ENCODE peak calls at places on chromosomes 1 and 21, in ten cellular contexts. G is GM23338, F is AG09309, N is NB4, D is GM13977, I is colonic mucosa, J is neural crest cell, S is pancreas, Z is lower lobe of right lung, P is left ventricle myocardium inferior. W is an unnamed sample.

GRCh38 chr1:242847390-242847993 is 323.0 kb upstream of the PLD5 start:
- DNase-seq in G (peak; percentile 63), F (no peak), N (peak; percentile 54), D (no peak), I (no peak), J (peak; percentile 6), S (no peak), Z (no peak), P (no peak), W (no peak)

GRCh38 chr1:116772648-116773045 is 18.4 kb downstream of the CD2 start:
- DNase-seq in G (no peak), F (peak; percentile 45), N (no peak), D (no peak), I (no peak), J (no peak), S (no peak), Z (no peak), P (no peak), W (no peak)

GRCh38 chr1:85277027-85277625 is 694 bp upstream of the BCL10 start:
- DNase-seq in G (no peak), F (no peak), N (no peak), D (no peak), I (no peak), J (no peak), S (no peak), Z (no peak), P (no peak), W (no peak)

GRCh38 chr1:243841507-243841906 is 8.5 kb downstream of the AKT3 start:
- DNase-seq in G (no peak), F (no peak), N (no peak), D (no peak), I (no peak), J (no peak), S (no peak), Z (no peak), P (no peak), W (no peak)

GRCh38 chr1:153697191-153697872 is 18.8 kb downstream of the NPR1 start:
- DNase-seq in G (peak; percentile 77), F (no peak), N (peak; percentile 43), D (no peak), I (no peak), J (no peak), S (peak; percentile 60), Z (no peak), P (peak; percentile 31), W (no peak)

GRCh38 chr1:163093169-163093568 is 24.0 kb downstream of the RGS4 start:
- DNase-seq in G (no peak), F (no peak), N (no peak), D (no peak), I (no peak), J (no peak), S (no peak), Z (no peak), P (no peak), W (no peak)

GRCh38 chr1:17052038-17052437 is 1.8 kb downstream of the SDHB start:
- DNase-seq in G (no peak), F (no peak), N (no peak), D (no peak), I (no peak), J (no peak), S (no peak), Z (no peak), P (no peak), W (no peak)

GRCh38 chr1:95021085-95021484 is 51.7 kb downstream of the ALG14 start:
- DNase-seq in G (no peak), F (no peak), N (no peak), D (no peak), I (no peak), J (no peak), S (no peak), Z (no peak), P (no peak), W (no peak)

GRCh38 chr1:18090636-18091035 is 17.0 kb upstream of the IGSF21 start:
- DNase-seq in G (peak; percentile 84), F (no peak), N (no peak), D (no peak), I (no peak), J (no peak), S (no peak), Z (no peak), P (no peak), W (peak; percentile 73)

DNA sequence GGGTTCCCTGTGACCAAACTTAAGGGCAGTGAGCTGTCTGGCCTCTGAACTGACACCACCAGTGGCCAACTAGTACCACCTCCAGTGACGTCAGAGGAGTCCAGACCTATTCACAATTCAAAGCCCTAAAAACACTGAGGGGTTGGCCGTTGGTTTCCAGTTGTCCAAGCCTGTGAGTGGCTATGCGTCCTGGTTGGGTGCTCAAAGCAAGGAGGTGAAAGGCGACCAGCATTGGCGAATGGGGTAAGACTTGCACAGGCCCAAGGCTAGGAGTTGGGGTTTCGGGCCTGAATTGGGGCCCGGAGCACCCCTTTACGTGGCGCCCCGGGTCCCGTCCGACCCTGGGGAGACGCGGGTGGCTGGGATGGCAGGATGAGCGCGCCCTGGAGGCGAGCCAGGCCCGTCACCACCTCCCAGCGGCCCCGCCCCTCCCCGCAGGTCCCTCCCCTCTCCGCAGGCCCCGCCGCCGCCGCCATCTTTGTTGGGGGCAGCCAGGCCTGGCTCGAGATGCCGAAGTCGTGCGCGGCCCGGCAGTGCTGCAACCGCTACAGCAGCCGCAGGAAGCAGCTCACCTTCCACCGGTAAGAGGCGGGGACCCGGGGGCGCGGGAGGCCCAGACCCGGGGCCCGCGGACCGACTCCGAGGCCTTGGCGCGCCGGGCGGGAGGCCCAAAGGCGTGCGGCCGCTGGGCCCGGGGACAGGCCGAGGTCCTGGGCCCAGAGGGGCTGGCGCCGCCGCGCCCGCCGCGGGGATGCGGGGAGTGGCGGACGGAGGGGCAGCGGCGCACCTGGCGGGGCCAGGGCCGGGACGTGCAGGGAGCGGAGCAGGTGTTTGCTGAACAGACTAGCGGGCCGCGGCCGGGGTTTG is at the start of gene THAP3:
- DNase-seq in G (peak; percentile 93), F (no peak), N (peak; percentile 86), D (peak; percentile 96), I (peak; percentile 92), J (peak; percentile 88), S (peak; percentile 89), Z (peak; percentile 91), P (peak; percentile 90), W (peak; percentile 96)
- TF ChIP-seq CTCF in G (peak; percentile 42), F (no peak), N (no peak), D (peak; percentile 23), I (no peak), J (no peak), S (no peak), Z (peak; percentile 24), P (no peak), W (no peak)

GRCh38 chr21:41137401-41137800 is 30.6 kb upstream of the BACE2 start:
- DNase-seq in G (no peak), F (no peak), N (no peak), D (no peak), I (no peak), J (no peak), S (peak; percentile 25), Z (no peak), P (no peak), W (no peak)

GRCh38 chr21:41130883-41131282 is 37.1 kb upstream of the BACE2 start:
- DNase-seq in G (no peak), F (no peak), N (no peak), D (no peak), I (no peak), J (no peak), S (no peak), Z (no peak), P (no peak), W (no peak)

GRCh38 chr21:41136286-41136685 is 31.7 kb upstream of the BACE2 start:
- DNase-seq in G (no peak), F (no peak), N (no peak), D (no peak), I (no peak), J (no peak), S (no peak), Z (no peak), P (no peak), W (no peak)

GRCh38 chr21:41135715-41136114 is 32.2 kb upstream of the BACE2 start:
- DNase-seq in G (no peak), F (no peak), N (no peak), D (no peak), I (no peak), J (no peak), S (no peak), Z (no peak), P (no peak), W (no peak)

GRCh38 chr21:41133896-41134522 is 34.0 kb upstream of the BACE2 start:
- DNase-seq in G (peak; percentile 62), F (peak; percentile 11), N (peak; percentile 36), D (peak; percentile 62), I (no peak), J (no peak), S (no peak), Z (no peak), P (no peak), W (no peak)
- TF ChIP-seq CTCF in G (peak; percentile 63), F (peak; percentile 64), N (peak; percentile 46), D (peak; percentile 67), I (peak; percentile 36), J (peak; percentile 67), S (no peak), Z (peak; percentile 53), P (peak; percentile 64), W (peak; percentile 42)

DNA sequence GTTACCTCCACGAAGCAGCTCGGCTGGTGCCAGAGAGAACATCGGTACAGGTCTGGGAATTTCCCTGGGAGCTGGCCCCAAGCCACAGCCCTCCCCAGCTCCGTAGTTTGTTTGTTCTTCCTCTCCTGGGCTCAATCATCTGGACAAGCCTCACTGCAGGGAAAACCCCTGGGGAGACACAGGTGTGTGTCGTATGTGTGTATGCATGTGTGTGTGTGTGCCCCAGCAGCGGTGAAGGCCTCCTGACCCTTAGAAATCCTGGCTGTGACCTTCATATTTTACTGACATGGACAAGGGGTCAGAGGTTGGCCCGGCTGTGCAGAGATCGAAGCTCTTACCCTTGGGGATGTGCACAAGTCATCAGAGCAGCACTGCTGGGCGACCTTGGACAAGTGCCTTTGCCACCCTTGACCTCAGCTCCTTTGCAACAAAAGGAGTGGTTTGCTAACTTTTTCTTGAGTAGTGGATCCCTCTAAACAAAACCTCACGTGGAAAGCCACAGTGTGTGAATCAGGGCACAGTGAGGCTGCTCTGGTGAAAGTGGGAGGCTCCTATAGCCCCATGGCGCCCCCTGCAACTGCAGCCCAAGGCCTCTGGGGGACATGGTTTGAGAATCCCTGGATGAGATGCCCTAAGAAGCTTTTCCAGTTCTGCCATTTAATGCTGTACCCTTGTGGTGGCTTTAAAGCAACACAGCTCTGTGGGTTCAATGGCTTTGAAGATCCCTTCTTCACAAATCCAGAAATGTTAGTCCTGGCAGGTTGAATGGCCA is 12.3 kb upstream of the IL22RA1 start:
- DNase-seq in G (peak; percentile 78), F (no peak), N (peak; percentile 19), D (peak; percentile 59), I (peak; percentile 57), J (no peak), S (peak; percentile 81), Z (no peak), P (no peak), W (no peak)
- TF ChIP-seq CTCF in G (peak; percentile 61), F (peak; percentile 10), N (peak; percentile 41), D (peak; percentile 23), I (peak; percentile 35), J (peak; percentile 44), S (no peak), Z (no peak), P (no peak), W (peak; percentile 14)

GRCh38 chr1:106978477-106979322 is 77.8 kb upstream of the PRMT6 start:
- DNase-seq in G (no peak), F (peak; percentile 62), N (peak; percentile 6), D (no peak), I (no peak), J (no peak), S (no peak), Z (no peak), P (no peak), W (no peak)

GRCh38 chr1:106972074-106972473 is 84.4 kb upstream of the PRMT6 start:
- DNase-seq in G (no peak), F (no peak), N (no peak), D (no peak), I (no peak), J (no peak), S (no peak), Z (no peak), P (no peak), W (no peak)

GRCh38 chr1:106975944-106976343 is 80.5 kb upstream of the PRMT6 start:
- DNase-seq in G (peak; percentile 68), F (no peak), N (peak; percentile 19), D (no peak), I (no peak), J (no peak), S (no peak), Z (no peak), P (no peak), W (no peak)
- TF ChIP-seq CTCF in G (peak; percentile 73), F (peak; percentile 24), N (peak; percentile 11), D (no peak), I (no peak), J (peak; percentile 30), S (no peak), Z (no peak), P (no peak), W (no peak)